ENCODE peak calls at places on chromosome X, in four cellular contexts. M is mucosa of descending colon, Q is sigmoid colon, H is heart right ventricle. S is an unnamed sample. For H3K4me1, the result is how much of the 10 kb centered on the place peaks cover.

GRCh38 chrX:150913511-150913910 is 15.0 kb upstream of the CD99L2 start:
- DNase-seq in M (no peak), Q (no peak), H (no peak), S (no peak)

GRCh38 chrX:29661290-29661689 is 554.1 kb upstream of the MAGEB2 start:
- DNase-seq in M (no peak), Q (no peak), H (no peak), S (no peak)

GRCh38 chrX:80285131-80285773 is 135.0 kb upstream of the TENT5D start:
- DNase-seq in M (no peak), Q (no peak), H (no peak), S (no peak)

GRCh38 chrX:2498781-2499302 is 1.9 kb downstream of the DHRSX start:
- DNase-seq in M (no peak), Q (no peak), H (peak), S (peak)

GRCh38 chrX:132751043-132751690 is 207.3 kb downstream of the HS6ST2 start:
- DNase-seq in M (no peak), Q (no peak), H (no peak), S (no peak)

GRCh38 chrX:56978172-56978571 is 17.2 kb downstream of the SPIN3 start:
- DNase-seq in M (no peak), Q (no peak), H (peak), S (peak)

GRCh38 chrX:149830192-149830873 is 48.6 kb downstream of the MAGEA9 start:
- DNase-seq in M (no peak), Q (no peak), H (no peak), S (no peak)

GRCh38 chrX:124263743-124264142 is 68.7 kb upstream of the TEX13D start:
- DNase-seq in M (no peak), Q (no peak), H (no peak), S (no peak)

GRCh38 chrX:154049209-154050112 is 29.8 kb upstream of the IRAK1 start:
- DNase-seq in M (no peak), Q (peak), H (no peak), S (no peak)

GRCh38 chrX:24493740-24494543 is 28.9 kb downstream of the PDK3 start:
- DNase-seq in M (no peak), Q (no peak), H (no peak), S (no peak)

GRCh38 chrX:1334854-1335253 is 1.7 kb upstream of the IL3RA start:
- DNase-seq in M (no peak), Q (no peak), H (no peak), S (no peak)

GRCh38 chrX:12370444-12371089 is 232.3 kb downstream of the FRMPD4 start:
- DNase-seq in M (no peak), Q (no peak), H (peak), S (no peak)

GRCh38 chrX:5113128-5113527 is 1115.5 kb downstream of the NLGN4X start:
- DNase-seq in M (no peak), Q (no peak), H (no peak), S (no peak)

GRCh38 chrX:2692221-2693122 is 1.4 kb downstream of the CD99 start:
- DNase-seq in M (peak), Q (no peak), H (peak), S (no peak)

GRCh38 chrX:758917-759316 is 128.3 kb downstream of the SHOX start:
- DNase-seq in M (no peak), Q (no peak), H (no peak), S (no peak)

GRCh38 chrX:41127476-41128192 is 42.4 kb downstream of the USP9X start:
- DNase-seq in M (no peak), Q (no peak), H (no peak), S (no peak)

GRCh38 chrX:9379697-9380551 is 84.9 kb upstream of the TBL1X start:
- DNase-seq in M (no peak), Q (no peak), H (no peak), S (no peak)

GRCh38 chrX:21865436-21865835 is 9.6 kb downstream of the YY2 start:
- DNase-seq in M (no peak), Q (no peak), H (no peak), S (no peak)

GRCh38 chrX:72540318-72540717 is 32.3 kb downstream of the HDAC8 start:
- DNase-seq in M (no peak), Q (no peak), H (no peak), S (no peak)

GRCh38 chrX:111035256-111035655 is 60.7 kb upstream of the PAK3 start:
- DNase-seq in M (no peak), Q (no peak), H (no peak), S (no peak)

GRCh38 chrX:69317721-69318120 is 152.5 kb upstream of the PJA1 start:
- DNase-seq in M (no peak), Q (no peak), H (no peak), S (no peak)

GRCh38 chrX:69320116-69320515 is 154.9 kb upstream of the PJA1 start:
- DNase-seq in M (no peak), Q (no peak), H (no peak), S (no peak)

GRCh38 chrX:69319376-69319775 is 154.1 kb upstream of the PJA1 start:
- DNase-seq in M (no peak), Q (no peak), H (no peak), S (no peak)

GRCh38 chrX:69321006-69321655 is 155.9 kb upstream of the PJA1 start:
- DNase-seq in M (no peak), Q (no peak), H (no peak), S (no peak)

DNA sequence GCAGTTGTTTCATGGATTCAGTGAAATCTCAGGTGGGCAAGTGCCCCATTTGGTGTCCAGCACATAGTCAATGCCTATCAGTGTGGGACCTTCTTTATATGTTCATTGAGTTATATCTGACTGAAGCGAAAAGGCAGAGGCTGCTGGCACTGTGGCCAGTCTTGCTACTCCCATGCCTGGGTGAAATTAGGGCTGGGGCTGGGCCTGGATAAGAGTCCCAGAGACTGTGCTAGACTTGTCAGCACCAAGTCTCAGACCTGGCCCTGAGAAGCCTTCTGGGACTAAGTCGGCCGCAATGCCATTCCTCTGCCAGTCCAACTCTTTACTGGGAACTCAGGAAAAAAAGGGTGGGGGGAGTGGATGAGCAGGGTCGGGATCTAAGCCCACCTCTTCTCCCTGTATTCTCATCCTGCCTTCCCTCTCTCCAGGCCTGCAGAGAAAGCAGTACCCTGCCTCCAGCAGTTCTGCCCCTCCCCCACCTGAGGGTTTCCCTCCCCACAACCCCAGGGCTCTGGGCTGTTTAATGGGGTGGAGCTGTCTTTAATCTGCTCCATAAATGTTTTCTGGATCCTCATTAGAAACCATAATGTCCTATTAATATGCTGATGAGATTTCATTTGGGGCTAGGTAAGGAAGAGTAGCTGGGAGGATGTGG is 153.5 kb upstream of the PJA1 start:
- DNase-seq in M (no peak), Q (no peak), H (no peak), S (no peak)
- H3K4me1 ChIP-seq in M (under half), Q (under half), H (under half), S (under half)

GRCh38 chrX:45381841-45382240 is 181.2 kb upstream of the DIPK2B start:
- DNase-seq in M (no peak), Q (no peak), H (no peak), S (no peak)
- H3K4me1 ChIP-seq in M (under half), Q (under half), H (under half), S (under half)

GRCh38 chrX:19684265-19684664 is 169.0 kb upstream of the MAP3K15 start:
- DNase-seq in M (no peak), Q (no peak), H (no peak), S (no peak)
- H3K4me1 ChIP-seq in M (under half), Q (under half), H (under half), S (under half)

GRCh38 chrX:16123222-16123786 is at the start of gene GRPR:
- DNase-seq in M (peak), Q (peak), H (peak), S (peak)
- H3K4me1 ChIP-seq in M (under half), Q (under half), H (under half), S (under half)

DNA sequence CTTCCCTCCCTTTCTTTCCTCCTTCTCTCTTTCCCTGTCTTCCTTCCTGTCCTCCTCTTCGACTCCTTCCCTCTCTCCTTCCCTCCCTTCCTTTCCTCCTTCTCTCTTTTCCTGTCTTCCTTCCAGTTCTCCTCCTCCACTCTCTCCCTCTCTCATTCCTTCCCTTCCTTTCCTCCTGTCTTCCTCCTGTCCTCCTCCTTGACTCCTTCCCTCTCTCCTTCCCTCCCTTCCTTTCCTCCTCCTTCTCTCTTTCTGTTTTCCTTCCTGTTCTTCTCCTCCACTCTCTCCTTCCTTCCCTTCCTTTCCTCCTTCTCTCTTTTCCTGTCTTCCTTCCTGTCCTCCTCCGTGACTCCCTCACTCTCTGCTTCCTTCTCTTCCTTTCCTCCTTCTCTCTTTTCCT is 5.3 kb upstream of the PUDP start:
- DNase-seq in M (no peak), Q (no peak), H (no peak), S (no peak)
- H3K4me1 ChIP-seq in M (under half), Q (under half), H (under half), S (under half)

DNA sequence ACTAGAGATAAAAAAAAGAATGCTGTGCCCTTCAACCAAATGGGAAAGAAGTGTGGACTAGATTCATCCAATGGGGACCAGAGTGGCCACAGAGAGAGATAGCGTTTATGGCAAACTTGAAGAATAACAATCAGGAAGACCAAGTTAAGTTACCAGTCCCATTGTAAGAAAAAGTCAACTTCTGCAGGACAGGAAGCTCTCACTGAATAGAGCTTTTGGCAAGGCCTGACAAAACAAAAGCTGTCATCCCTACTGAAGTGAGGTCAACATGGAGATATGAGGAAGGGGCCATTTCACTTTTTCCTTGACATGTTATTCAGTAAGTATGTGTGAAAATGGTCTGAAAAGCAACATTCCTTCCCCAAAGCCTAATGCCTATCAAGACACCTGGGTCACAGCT is 111.8 kb upstream of the KLHL13 start:
- DNase-seq in M (no peak), Q (no peak), H (no peak), S (no peak)
- H3K4me1 ChIP-seq in M (under half), Q (under half), H (under half), S (under half)

DNA sequence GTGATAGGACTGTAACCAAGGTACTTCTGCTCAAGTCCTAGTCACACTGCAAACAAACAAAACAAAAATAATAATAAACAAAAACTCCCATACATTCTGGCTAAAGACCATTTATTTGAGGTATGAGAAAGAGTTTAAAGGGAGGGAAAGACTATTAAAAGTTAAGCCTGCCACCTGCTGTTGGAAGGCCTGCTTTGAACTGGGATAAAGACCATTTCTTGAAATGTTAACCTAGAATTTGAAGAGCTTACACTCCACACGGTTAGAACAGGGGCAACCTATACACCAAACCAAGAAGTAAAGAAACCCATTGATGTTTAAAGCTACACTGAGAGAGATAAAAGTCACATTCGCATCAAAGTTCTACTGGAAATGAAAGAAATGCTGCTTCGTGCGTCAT is 548.7 kb upstream of the DIPK2B start:
- DNase-seq in M (no peak), Q (no peak), H (no peak), S (no peak)
- H3K4me1 ChIP-seq in M (under half), Q (under half), H (under half), S (under half)